ENCODE peak calls at places on chromosomes 5 and 9, in four cellular contexts. G, I, Q and D are unnamed samples.

GRCh38 chr5:463952-464351 is 21.0 kb downstream of the EXOC3 start:
- DNase-seq in G (no peak), I (no peak), Q (no peak), D (no peak)

GRCh38 chr5:149423287-149424268 is 44.5 kb upstream of the IL17B start:
- DNase-seq in G (no peak), I (peak; percentile 58), Q (peak; percentile 47), D (no peak)

GRCh38 chr5:149780043-149780737 is 50.1 kb downstream of the PPARGC1B start:
- DNase-seq in G (no peak), I (no peak), Q (no peak), D (no peak)

GRCh38 chr9:19113964-19114679 is 11.4 kb upstream of the HAUS6 start:
- DNase-seq in G (no peak), I (no peak), Q (no peak), D (no peak)

GRCh38 chr5:174608631-174609097 is 115.7 kb upstream of the MSX2 start:
- DNase-seq in G (no peak), I (peak; percentile 42), Q (no peak), D (no peak)

GRCh38 chr5:171157775-171158174 is 151.3 kb upstream of the TLX3 start:
- DNase-seq in G (no peak), I (peak; percentile 77), Q (no peak), D (no peak)

GRCh38 chr5:128053291-128053954 is 30.1 kb upstream of the SLC12A2 start:
- DNase-seq in G (no peak), I (no peak), Q (peak; percentile 2), D (no peak)

GRCh38 chr5:172527559-172527958 is 73.2 kb upstream of the SH3PXD2B start:
- DNase-seq in G (no peak), I (no peak), Q (no peak), D (no peak)

GRCh38 chr9:16202913-16203734 is 650.3 kb downstream of the CCDC171 start:
- DNase-seq in G (no peak), I (no peak), Q (no peak), D (no peak)

GRCh38 chr9:15282567-15282966 is 24.4 kb downstream of the TTC39B start:
- DNase-seq in G (no peak), I (no peak), Q (no peak), D (no peak)

GRCh38 chr9:115423646-115424045 is 305.7 kb upstream of the TNC start:
- DNase-seq in G (no peak), I (no peak), Q (no peak), D (no peak)

GRCh38 chr9:128257086-128257825 is 18.6 kb downstream of the GOLGA2 start:
- DNase-seq in G (no peak), I (no peak), Q (no peak), D (no peak)

GRCh38 chr5:144710620-144711019 is 539.9 kb downstream of the KCTD16 start:
- DNase-seq in G (no peak), I (no peak), Q (no peak), D (no peak)

GRCh38 chr5:132437604-132438275 is 52.8 kb downstream of the IRF1 start:
- DNase-seq in G (no peak), I (no peak), Q (no peak), D (no peak)

GRCh38 chr5:139141410-139141809 is 56.8 kb downstream of the SIL1 start:
- DNase-seq in G (no peak), I (no peak), Q (no peak), D (no peak)

GRCh38 chr5:72134226-72134625 is 27.0 kb downstream of the MAP1B start:
- DNase-seq in G (no peak), I (no peak), Q (no peak), D (no peak)

GRCh38 chr9:124278054-124278540 is 20.3 kb downstream of the NEK6 start:
- DNase-seq in G (no peak), I (no peak), Q (no peak), D (no peak)

GRCh38 chr5:133607451-133607850 is 4.9 kb downstream of the FSTL4 start:
- DNase-seq in G (no peak), I (peak; percentile 12), Q (no peak), D (no peak)

GRCh38 chr5:9774472-9775079 is 144.4 kb upstream of the TAS2R1 start:
- DNase-seq in G (no peak), I (no peak), Q (peak; percentile 3), D (no peak)

GRCh38 chr5:117713585-117714198 is 1139.1 kb upstream of the SEMA6A start:
- DNase-seq in G (peak; percentile 52), I (no peak), Q (no peak), D (no peak)

GRCh38 chr5:171315386-171315891 is 6.4 kb downstream of the TLX3 start:
- DNase-seq in G (peak; percentile 74), I (no peak), Q (no peak), D (no peak)

GRCh38 chr9:13278023-13278367 is 1.5 kb downstream of the MPDZ start:
- DNase-seq in G (no peak), I (no peak), Q (peak; percentile 11), D (no peak)

GRCh38 chr5:147332643-147333042 is 97.8 kb downstream of the STK32A start:
- DNase-seq in G (no peak), I (no peak), Q (no peak), D (peak; percentile 32)

GRCh38 chr9:83996126-83996525 is 15.5 kb downstream of the RMI1 start:
- DNase-seq in G (no peak), I (no peak), Q (no peak), D (no peak)

GRCh38 chr9:128231638-128232568 is 28.7 kb downstream of the DNM1 start:
- DNase-seq in G (no peak), I (no peak), Q (no peak), D (no peak)

GRCh38 chr5:83069406-83069805 is 7.8 kb downstream of the TMEM167A start:
- DNase-seq in G (no peak), I (peak; percentile 4), Q (no peak), D (no peak)

GRCh38 chr9:125233678-125234077 is 7.5 kb downstream of the HSPA5 start:
- DNase-seq in G (no peak), I (no peak), Q (no peak), D (no peak)

DNA sequence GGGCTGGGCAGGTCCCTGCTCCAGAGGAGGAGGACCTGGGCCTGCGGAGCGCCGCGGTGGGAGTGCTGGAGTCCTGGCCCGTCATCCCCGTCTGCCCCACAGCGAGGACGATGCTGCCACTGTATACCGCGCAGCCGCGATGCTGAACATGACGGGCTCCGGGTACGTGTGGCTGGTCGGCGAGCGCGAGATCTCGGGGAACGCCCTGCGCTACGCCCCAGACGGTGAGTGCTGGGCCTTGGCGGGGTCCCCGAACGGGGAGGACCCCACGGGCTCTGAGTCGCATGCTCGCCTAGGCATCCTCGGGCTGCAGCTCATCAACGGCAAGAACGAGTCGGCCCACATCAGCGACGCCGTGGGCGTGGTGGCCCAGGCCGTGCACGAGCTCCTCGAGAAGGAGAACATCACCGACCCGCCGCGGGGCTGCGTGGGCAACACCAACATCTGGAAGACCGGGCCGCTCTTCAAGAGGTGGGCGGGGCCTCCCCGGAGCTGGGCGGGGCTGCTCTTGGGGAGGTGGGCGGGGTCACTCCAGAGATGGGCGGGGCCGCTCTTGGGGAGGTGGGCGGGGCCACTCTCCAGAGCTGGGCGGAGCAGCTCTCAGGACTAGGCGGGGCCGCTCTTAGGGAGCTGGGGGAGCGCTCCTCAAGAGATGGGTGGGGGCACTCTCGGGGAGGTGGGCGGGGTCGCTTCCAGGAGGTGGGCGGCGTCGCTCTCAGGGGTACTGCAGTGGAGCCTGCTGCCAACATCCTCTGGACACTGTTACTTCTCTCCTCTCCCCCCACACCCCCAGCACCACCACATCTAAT is 13.1 kb downstream of the LRRC26 start:
- DNase-seq in G (peak; percentile 88), I (peak; percentile 88), Q (no peak), D (no peak)
- TF ChIP-seq TCF12 in G (no peak), I (no peak), Q (no peak), D (no peak)

GRCh38 chr9:129783516-129784361 is 19.2 kb upstream of the TOR1B start:
- DNase-seq in G (peak; percentile 92), I (peak; percentile 91), Q (peak; percentile 46), D (peak; percentile 16)
- TF ChIP-seq TCF12 in G (no peak), I (no peak), Q (no peak), D (no peak)

GRCh38 chr5:54186912-54187445 is 123.4 kb downstream of the ARL15 start:
- DNase-seq in G (no peak), I (no peak), Q (no peak), D (no peak)
- TF ChIP-seq TCF12 in G (no peak), I (no peak), Q (no peak), D (no peak)

GRCh38 chr5:115542076-115542475 is 2.5 kb downstream of the FEM1C start:
- DNase-seq in G (no peak), I (no peak), Q (peak; percentile 6), D (no peak)
- TF ChIP-seq TCF12 in G (no peak), I (no peak), Q (no peak), D (no peak)

DNA sequence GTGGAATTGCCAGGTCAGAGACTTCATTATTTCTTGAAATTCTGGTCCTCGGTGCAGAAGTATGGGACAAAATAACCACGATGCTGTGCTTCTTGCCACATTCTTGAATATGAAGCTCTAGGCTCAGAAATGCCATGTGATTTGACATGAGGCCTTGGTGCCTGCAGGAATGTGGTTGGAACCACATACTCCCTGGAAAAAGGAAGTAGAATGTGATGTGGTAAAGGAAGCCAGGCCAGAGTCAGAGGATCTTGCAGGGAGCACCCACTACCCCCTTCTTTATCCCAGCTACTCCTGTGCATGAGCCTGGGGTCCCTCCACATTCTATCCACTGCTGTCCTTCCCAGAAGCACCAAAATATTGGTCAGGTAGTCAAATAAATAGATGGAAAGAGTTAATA is 80.9 kb downstream of the FOXD1 start:
- DNase-seq in G (no peak), I (no peak), Q (no peak), D (no peak)
- TF ChIP-seq TCF12 in G (no peak), I (no peak), Q (no peak), D (no peak)

GRCh38 chr5:74853256-74853655 is 12.9 kb downstream of the FAM169A start:
- DNase-seq in G (no peak), I (no peak), Q (no peak), D (no peak)
- TF ChIP-seq TCF12 in G (no peak), I (no peak), Q (no peak), D (no peak)

GRCh38 chr9:3434594-3434993 is 91.2 kb downstream of the RFX3 start:
- DNase-seq in G (no peak), I (no peak), Q (no peak), D (no peak)
- TF ChIP-seq TCF12 in G (no peak), I (no peak), Q (no peak), D (no peak)